ENCODE peak calls at places on chromosome 4, in five cellular contexts. One of them, this sample, is unnamed.
A peak's percentile ranks its signal among the peaks of the same experiment; 100 is the strongest.

GRCh38 chr4:90922174-90922573 is 795.0 kb downstream of the CCSER1 start:
- DNase-seq in MCF 10A: no peak
- DNase-seq in lung: no peak
- DNase-seq in GM12865: no peak
- DNase-seq in pancreas: no peak
- DNase-seq in this sample: no peak

GRCh38 chr4:78210694-78211093 is 153.6 kb downstream of the FRAS1 start:
- DNase-seq in MCF 10A: no peak
- DNase-seq in lung: no peak
- DNase-seq in GM12865: no peak
- DNase-seq in pancreas: no peak
- DNase-seq in this sample: no peak

GRCh38 chr4:56301181-56302076 is 85.9 kb downstream of the AASDH start:
- DNase-seq in MCF 10A: peak; percentile 79
- DNase-seq in lung: peak; percentile 61
- DNase-seq in GM12865: peak; percentile 75
- DNase-seq in pancreas: peak; percentile 49
- DNase-seq in this sample: peak; percentile 90

GRCh38 chr4:2163311-2163821 is 78.6 kb downstream of the HAUS3 start:
- DNase-seq in MCF 10A: no peak
- DNase-seq in lung: no peak
- DNase-seq in GM12865: no peak
- DNase-seq in pancreas: no peak
- DNase-seq in this sample: no peak

GRCh38 chr4:168765726-168766125 is 244.3 kb downstream of the CBR4 start:
- DNase-seq in MCF 10A: peak; percentile 85
- DNase-seq in lung: no peak
- DNase-seq in GM12865: no peak
- DNase-seq in pancreas: no peak
- DNase-seq in this sample: peak; percentile 32

GRCh38 chr4:122150896-122151295 is 1.2 kb upstream of the BLTP1 start:
- DNase-seq in MCF 10A: no peak
- DNase-seq in lung: no peak
- DNase-seq in GM12865: no peak
- DNase-seq in pancreas: no peak
- DNase-seq in this sample: no peak

GRCh38 chr4:183758006-183758734 is 99.1 kb downstream of the TRAPPC11 start:
- DNase-seq in MCF 10A: no peak
- DNase-seq in lung: no peak
- DNase-seq in GM12865: no peak
- DNase-seq in pancreas: peak; percentile 39
- DNase-seq in this sample: no peak

GRCh38 chr4:27692098-27692679 is 831.5 kb downstream of the STIM2 start:
- DNase-seq in MCF 10A: peak; percentile 57
- DNase-seq in lung: no peak
- DNase-seq in GM12865: peak; percentile 67
- DNase-seq in pancreas: no peak
- DNase-seq in this sample: peak; percentile 67

GRCh38 chr4:134202557-134202956 is 968 bp upstream of the PABPC4L start:
- DNase-seq in MCF 10A: peak; percentile 58
- DNase-seq in lung: no peak
- DNase-seq in GM12865: no peak
- DNase-seq in pancreas: no peak
- DNase-seq in this sample: peak; percentile 20

GRCh38 chr4:26692014-26692726 is 108.3 kb downstream of the TBC1D19 start:
- DNase-seq in MCF 10A: peak; percentile 51
- DNase-seq in lung: no peak
- DNase-seq in GM12865: no peak
- DNase-seq in pancreas: no peak
- DNase-seq in this sample: peak; percentile 70

GRCh38 chr4:165343353-165344191 is 16.1 kb downstream of the MSMO1 start:
- DNase-seq in MCF 10A: no peak
- DNase-seq in lung: no peak
- DNase-seq in GM12865: peak; percentile 21
- DNase-seq in pancreas: no peak
- DNase-seq in this sample: no peak

GRCh38 chr4:140085062-140085622 is 68.8 kb downstream of the MAML3 start:
- DNase-seq in MCF 10A: no peak
- DNase-seq in lung: no peak
- DNase-seq in GM12865: no peak
- DNase-seq in pancreas: no peak
- DNase-seq in this sample: peak; percentile 28

GRCh38 chr4:101853691-101854090 is 63.2 kb downstream of the BANK1 start:
- DNase-seq in MCF 10A: no peak
- DNase-seq in lung: no peak
- DNase-seq in GM12865: peak; percentile 30
- DNase-seq in pancreas: no peak
- DNase-seq in this sample: no peak

GRCh38 chr4:53722110-53722509 is 130.8 kb upstream of the LNX1 start:
- DNase-seq in MCF 10A: no peak
- DNase-seq in lung: no peak
- DNase-seq in GM12865: no peak
- DNase-seq in pancreas: no peak
- DNase-seq in this sample: no peak

GRCh38 chr4:38753021-38753806 is 29.6 kb downstream of the TLR10 start:
- DNase-seq in MCF 10A: peak; percentile 96
- DNase-seq in lung: peak; percentile 75
- DNase-seq in GM12865: no peak
- DNase-seq in pancreas: peak; percentile 42
- DNase-seq in this sample: peak; percentile 96

GRCh38 chr4:3235030-3235345 is 14.0 kb upstream of the MSANTD1 start:
- DNase-seq in MCF 10A: no peak
- DNase-seq in lung: no peak
- DNase-seq in GM12865: no peak
- DNase-seq in pancreas: no peak
- DNase-seq in this sample: no peak

GRCh38 chr4:186061919-186062318 is 7.0 kb upstream of the TLR3 start:
- DNase-seq in MCF 10A: no peak
- DNase-seq in lung: no peak
- DNase-seq in GM12865: no peak
- DNase-seq in pancreas: no peak
- DNase-seq in this sample: no peak

GRCh38 chr4:184370711-184371389 is 103.5 kb downstream of the IRF2 start:
- DNase-seq in MCF 10A: no peak
- DNase-seq in lung: no peak
- DNase-seq in GM12865: no peak
- DNase-seq in pancreas: no peak
- DNase-seq in this sample: no peak

GRCh38 chr4:2482693-2483092 is 13.8 kb downstream of the RNF4 start:
- DNase-seq in MCF 10A: no peak
- DNase-seq in lung: no peak
- DNase-seq in GM12865: peak; percentile 86
- DNase-seq in pancreas: peak; percentile 67
- DNase-seq in this sample: peak; percentile 20

GRCh38 chr4:80931645-80932215 is 98.8 kb upstream of the BMP3 start:
- DNase-seq in MCF 10A: no peak
- DNase-seq in lung: no peak
- DNase-seq in GM12865: no peak
- DNase-seq in pancreas: no peak
- DNase-seq in this sample: no peak

GRCh38 chr4:53617101-53617680 is 25.9 kb upstream of the LNX1 start:
- DNase-seq in MCF 10A: no peak
- DNase-seq in lung: no peak
- DNase-seq in GM12865: no peak
- DNase-seq in pancreas: no peak
- DNase-seq in this sample: no peak

GRCh38 chr4:26074672-26075071 is 160.7 kb downstream of the SMIM20 start:
- DNase-seq in MCF 10A: no peak
- DNase-seq in lung: no peak
- DNase-seq in GM12865: peak; percentile 76
- DNase-seq in pancreas: no peak
- DNase-seq in this sample: no peak

GRCh38 chr4:52861879-52862604 is at the start of gene RASL11B:
- DNase-seq in MCF 10A: peak; percentile 80
- DNase-seq in lung: peak; percentile 75
- DNase-seq in GM12865: peak; percentile 78
- DNase-seq in pancreas: peak; percentile 84
- DNase-seq in this sample: peak; percentile 37

GRCh38 chr4:31516520-31516919 is 796.4 kb downstream of the PCDH7 start:
- DNase-seq in MCF 10A: no peak
- DNase-seq in lung: no peak
- DNase-seq in GM12865: no peak
- DNase-seq in pancreas: no peak
- DNase-seq in this sample: no peak

GRCh38 chr4:6502147-6502546 is 29.7 kb upstream of the PPP2R2C start:
- DNase-seq in MCF 10A: no peak
- DNase-seq in lung: peak; percentile 14
- DNase-seq in GM12865: peak; percentile 44
- DNase-seq in pancreas: no peak
- DNase-seq in this sample: no peak

GRCh38 chr4:69322055-69322454 is 41.8 kb downstream of the UGT2B28 start:
- DNase-seq in MCF 10A: peak; percentile 17
- DNase-seq in lung: no peak
- DNase-seq in GM12865: no peak
- DNase-seq in pancreas: no peak
- DNase-seq in this sample: peak; percentile 21

GRCh38 chr4:95779447-95779846 is 60.4 kb upstream of the PDHA2 start:
- DNase-seq in MCF 10A: no peak
- DNase-seq in lung: no peak
- DNase-seq in GM12865: no peak
- DNase-seq in pancreas: no peak
- DNase-seq in this sample: no peak

GRCh38 chr4:155667538-155668511 is 1.2 kb downstream of the GUCY1A1 start:
- DNase-seq in MCF 10A: peak; percentile 51
- DNase-seq in lung: peak; percentile 37
- DNase-seq in GM12865: peak; percentile 77
- DNase-seq in pancreas: peak; percentile 45
- DNase-seq in this sample: no peak

GRCh38 chr4:20474119-20474518 is 222.4 kb downstream of the SLIT2 start:
- DNase-seq in MCF 10A: peak; percentile 53
- DNase-seq in lung: no peak
- DNase-seq in GM12865: no peak
- DNase-seq in pancreas: no peak
- DNase-seq in this sample: peak; percentile 18

GRCh38 chr4:181950372-181951127 is 292.7 kb upstream of the TENM3 start:
- DNase-seq in MCF 10A: no peak
- DNase-seq in lung: no peak
- DNase-seq in GM12865: no peak
- DNase-seq in pancreas: no peak
- DNase-seq in this sample: no peak

GRCh38 chr4:151409470-151410313 is 716 bp downstream of the FHIP1A start:
- DNase-seq in MCF 10A: peak; percentile 75
- DNase-seq in lung: peak; percentile 34
- DNase-seq in GM12865: no peak
- DNase-seq in pancreas: peak; percentile 61
- DNase-seq in this sample: no peak

GRCh38 chr4:109998867-109999303 is 86.2 kb downstream of the EGF start:
- DNase-seq in MCF 10A: peak; percentile 75
- DNase-seq in lung: no peak
- DNase-seq in GM12865: peak; percentile 79
- DNase-seq in pancreas: no peak
- DNase-seq in this sample: peak; percentile 66

GRCh38 chr4:24736066-24736465 is 59.3 kb upstream of the SOD3 start:
- DNase-seq in MCF 10A: peak; percentile 56
- DNase-seq in lung: no peak
- DNase-seq in GM12865: peak; percentile 21
- DNase-seq in pancreas: no peak
- DNase-seq in this sample: peak; percentile 22
- TF ChIP-seq CTCF in MCF 10A: peak; percentile 58
- TF ChIP-seq CTCF in lung: no peak
- TF ChIP-seq CTCF in GM12865: peak; percentile 31
- TF ChIP-seq CTCF in pancreas: no peak
- TF ChIP-seq CTCF in this sample: peak; percentile 76

DNA sequence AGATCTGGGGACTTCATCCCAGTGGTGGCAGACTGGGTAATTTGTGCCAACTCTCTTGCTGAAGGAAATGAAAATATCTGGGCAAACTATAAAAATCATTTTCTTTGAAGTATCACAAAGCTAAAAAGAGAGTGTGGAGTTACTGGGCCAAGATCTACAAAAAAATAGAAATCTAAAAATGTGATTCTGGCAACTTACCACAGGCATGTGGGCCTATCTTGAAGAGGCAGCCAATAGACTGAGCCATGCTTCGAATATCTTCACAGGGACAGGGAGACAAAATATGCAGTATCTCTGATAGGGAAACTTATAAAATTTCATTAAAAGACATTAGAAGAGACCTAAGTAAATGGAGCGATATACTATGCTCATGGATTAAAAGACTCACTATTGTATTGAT is 168.8 kb downstream of the RCHY1 start:
- DNase-seq in MCF 10A: no peak
- DNase-seq in lung: no peak
- DNase-seq in GM12865: no peak
- DNase-seq in pancreas: no peak
- DNase-seq in this sample: no peak
- TF ChIP-seq CTCF in MCF 10A: no peak
- TF ChIP-seq CTCF in lung: no peak
- TF ChIP-seq CTCF in GM12865: no peak
- TF ChIP-seq CTCF in pancreas: no peak
- TF ChIP-seq CTCF in this sample: no peak

GRCh38 chr4:15737255-15737654 is 34.4 kb downstream of the BST1 start:
- DNase-seq in MCF 10A: no peak
- DNase-seq in lung: no peak
- DNase-seq in GM12865: peak; percentile 3
- DNase-seq in pancreas: no peak
- DNase-seq in this sample: no peak
- TF ChIP-seq CTCF in MCF 10A: no peak
- TF ChIP-seq CTCF in lung: no peak
- TF ChIP-seq CTCF in GM12865: no peak
- TF ChIP-seq CTCF in pancreas: no peak
- TF ChIP-seq CTCF in this sample: peak; percentile 14

DNA sequence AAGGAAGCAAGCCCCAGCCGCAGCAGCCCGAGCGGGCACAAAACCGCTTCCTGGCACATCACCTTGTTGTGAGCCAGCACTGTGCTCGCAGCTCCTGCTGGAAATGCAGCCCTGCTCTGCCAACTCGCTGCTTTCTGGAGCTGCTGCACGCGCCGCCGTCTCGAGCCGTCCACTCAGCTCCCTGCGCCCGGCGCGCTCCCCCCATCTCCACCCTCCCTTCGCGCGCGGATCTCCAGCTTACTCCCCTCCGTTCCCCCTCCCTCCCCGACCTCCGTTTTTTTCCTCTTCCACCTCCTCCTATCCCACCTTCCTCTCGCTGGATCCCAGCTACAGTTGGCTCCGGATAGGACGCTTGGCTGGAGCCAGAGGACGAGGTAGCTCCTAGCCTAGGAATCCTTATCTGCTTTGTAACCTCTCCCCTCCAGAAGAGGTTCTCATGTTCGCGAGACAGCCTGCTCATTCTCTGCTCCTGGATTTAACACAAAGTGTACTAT is at the start of gene SPOCK3:
- DNase-seq in MCF 10A: peak; percentile 52
- DNase-seq in lung: peak; percentile 32
- DNase-seq in GM12865: peak; percentile 45
- DNase-seq in pancreas: peak; percentile 25
- DNase-seq in this sample: no peak
- TF ChIP-seq CTCF in MCF 10A: no peak
- TF ChIP-seq CTCF in lung: no peak
- TF ChIP-seq CTCF in GM12865: no peak
- TF ChIP-seq CTCF in pancreas: no peak
- TF ChIP-seq CTCF in this sample: no peak

This sample was measured in HFFc6.